ENCODE peak calls at places on chromosomes 7 and 10, in six cellular contexts. B is naive thymus-derived CD4-positive, alpha-beta T cell; W is glomerular endothelial cell; L is NCI-H2171 treated with DMSO at 0.1 percent for 48 hours; P is activated T-helper 1 cell treated with Interleukin-2 at 50 U/mL for 16 hours; T is nephron progenitor cell. C is an unnamed sample.
A peak's percentile ranks its signal among the peaks of the same experiment; 100 is the strongest.

GRCh38 chr10:35378547-35379210 is 42.4 kb downstream of the CCNY start:
- DNase-seq in B (no peak), W (no peak), L (no peak), P (no peak), T (no peak), C (peak; percentile 72)

GRCh38 chr10:58511765-58512469 is 755 bp upstream of the BICC1 start:
- DNase-seq in B (no peak), W (no peak), L (no peak), P (no peak), T (peak; percentile 37), C (no peak)

GRCh38 chr7:134483296-134483695 is 24.4 kb upstream of the AKR1B1 start:
- DNase-seq in B (no peak), W (no peak), L (no peak), P (no peak), T (no peak), C (no peak)

GRCh38 chr7:21671859-21672258 is 129.0 kb downstream of the DNAH11 start:
- DNase-seq in B (no peak), W (no peak), L (no peak), P (no peak), T (no peak), C (no peak)

GRCh38 chr10:11144626-11145497 is 127.2 kb downstream of the CELF2 start:
- DNase-seq in B (no peak), W (no peak), L (no peak), P (no peak), T (no peak), C (no peak)

GRCh38 chr7:130356121-130356759 is 11.6 kb downstream of the CPA5 start:
- DNase-seq in B (no peak), W (no peak), L (peak; percentile 80), P (no peak), T (peak; percentile 67), C (no peak)

GRCh38 chr7:11194492-11194891 is 220.8 kb downstream of the PHF14 start:
- DNase-seq in B (no peak), W (no peak), L (no peak), P (no peak), T (no peak), C (no peak)

GRCh38 chr7:115561341-115562110 is 469.0 kb downstream of the TFEC start:
- DNase-seq in B (no peak), W (no peak), L (no peak), P (no peak), T (no peak), C (no peak)

GRCh38 chr7:33733865-33734650 is 171.3 kb upstream of the BMPER start:
- DNase-seq in B (no peak), W (no peak), L (no peak), P (no peak), T (peak; percentile 47), C (peak; percentile 67)

C was measured in dermis microvascular lymphatic vessel endothelial cell.